ENCODE peak calls at places on chromosomes 11 and 22, in nine cellular contexts. W is HAP-1, L is HFF-Myc, G is substantia nigra, H is A549, A is adrenal gland, P is psoas muscle, B is Right ventricle myocardium superior, E is non-pigmented ciliary epithelial cell. R is an unnamed sample.

GRCh38 chr11:21401496-21401895 is 732.1 kb downstream of the NELL1 start:
- DNase-seq in W (no peak), L (no peak), G (no peak), H (no peak), A (no peak), P (no peak), B (no peak), E (no peak), R (no peak)

GRCh38 chr11:11931461-11932055 is 76.9 kb downstream of the DKK3 start:
- DNase-seq in W (peak), L (peak), G (no peak), H (peak), A (peak), P (no peak), B (no peak), E (peak), R (peak)

GRCh38 chr22:35966314-35967045 is 62.1 kb downstream of the RBFOX2 start:
- DNase-seq in W (no peak), L (peak), G (no peak), H (no peak), A (no peak), P (no peak), B (no peak), E (no peak), R (no peak)

GRCh38 chr11:63683133-63683991 is 2.1 kb downstream of the RTN3 start:
- DNase-seq in W (no peak), L (no peak), G (no peak), H (no peak), A (no peak), P (no peak), B (no peak), E (no peak), R (no peak)

GRCh38 chr11:72704028-72704782 is 30.0 kb upstream of the PDE2A start:
- DNase-seq in W (no peak), L (no peak), G (no peak), H (no peak), A (no peak), P (no peak), B (no peak), E (no peak), R (no peak)

GRCh38 chr11:95674669-95675358 is 114.8 kb downstream of the FAM76B start:
- DNase-seq in W (no peak), L (no peak), G (no peak), H (no peak), A (no peak), P (no peak), B (no peak), E (no peak), R (no peak)

GRCh38 chr11:45655831-45656230 is 9.6 kb downstream of the CHST1 start:
- DNase-seq in W (no peak), L (no peak), G (no peak), H (no peak), A (no peak), P (no peak), B (no peak), E (no peak), R (no peak)

GRCh38 chr22:22720724-22721261 is 76.4 kb downstream of the GGTLC2 start:
- DNase-seq in W (no peak), L (no peak), G (no peak), H (no peak), A (peak), P (no peak), B (no peak), E (no peak), R (no peak)

GRCh38 chr11:116794851-116795250 is 3.2 kb upstream of the APOA5 start:
- DNase-seq in W (no peak), L (no peak), G (no peak), H (no peak), A (no peak), P (no peak), B (no peak), E (no peak), R (no peak)

GRCh38 chr11:70076461-70076931 is 1.6 kb upstream of the ANO1 start:
- DNase-seq in W (no peak), L (no peak), G (no peak), H (no peak), A (no peak), P (no peak), B (no peak), E (no peak), R (no peak)

GRCh38 chr22:27197618-27198017 is 540.2 kb downstream of the MIAT start:
- DNase-seq in W (no peak), L (no peak), G (no peak), H (no peak), A (no peak), P (no peak), B (no peak), E (no peak), R (no peak)

GRCh38 chr11:17714356-17714854 is 5.0 kb upstream of the MYOD1 start:
- DNase-seq in W (no peak), L (no peak), G (no peak), H (no peak), A (no peak), P (peak), B (peak), E (no peak), R (no peak)

GRCh38 chr11:64690235-64690634 is 32.8 kb downstream of the NRXN2 start:
- DNase-seq in W (no peak), L (no peak), G (no peak), H (no peak), A (no peak), P (no peak), B (no peak), E (no peak), R (no peak)

GRCh38 chr22:49735411-49736311 is 92.0 kb downstream of the BRD1 start:
- DNase-seq in W (no peak), L (no peak), G (no peak), H (no peak), A (no peak), P (no peak), B (no peak), E (no peak), R (no peak)

GRCh38 chr11:98100689-98101088 is 920.1 kb upstream of the CNTN5 start:
- DNase-seq in W (no peak), L (no peak), G (no peak), H (no peak), A (no peak), P (no peak), B (no peak), E (no peak), R (no peak)

GRCh38 chr11:112797072-112797471 is 164.1 kb upstream of the NCAM1 start:
- DNase-seq in W (no peak), L (no peak), G (no peak), H (no peak), A (no peak), P (no peak), B (no peak), E (no peak), R (no peak)

GRCh38 chr22:27751277-27752070 is 50.1 kb downstream of the MN1 start:
- DNase-seq in W (no peak), L (no peak), G (no peak), H (no peak), A (no peak), P (no peak), B (no peak), E (no peak), R (no peak)

GRCh38 chr11:128465531-128465930 is 121.8 kb downstream of the ETS1 start:
- DNase-seq in W (no peak), L (no peak), G (no peak), H (no peak), A (no peak), P (no peak), B (no peak), E (no peak), R (no peak)

GRCh38 chr22:31753005-31753633 is 700 bp upstream of the DEPDC5 start:
- DNase-seq in W (peak), L (no peak), G (peak), H (no peak), A (peak), P (peak), B (peak), E (no peak), R (no peak)

GRCh38 chr22:20488946-20489345 is 6.6 kb downstream of the KLHL22 start:
- DNase-seq in W (no peak), L (no peak), G (no peak), H (no peak), A (no peak), P (no peak), B (no peak), E (no peak), R (no peak)